ENCODE peak calls at places on chromosomes 13 and 19, in four cellular contexts. W is K562, V is HEK293T, Q is GM12878. X is an unnamed sample.

GRCh38 chr13:42893346-42893745 is 98.7 kb downstream of the EPSTI1 start:
- DNase-seq in V (no peak), Q (no peak), W (no peak), X (no peak)

GRCh38 chr19:35513231-35513974 is at the start of gene DMKN:
- DNase-seq in V (no peak), Q (no peak), W (peak), X (peak)

GRCh38 chr19:3655402-3656072 is 28.9 kb upstream of the CACTIN start:
- DNase-seq in V (no peak), W (peak), Q (no peak), X (no peak)

GRCh38 chr13:114279770-114280169 is 1.6 kb upstream of the UPF3A start:
- DNase-seq in V (no peak), Q (no peak), W (no peak), X (no peak)

GRCh38 chr19:8721334-8721733 is at the start of gene OR2Z1:
- DNase-seq in V (no peak), Q (no peak), W (no peak), X (no peak)

GRCh38 chr13:73657821-73658540 is 476.2 kb downstream of the KLF12 start:
- DNase-seq in Q (no peak), V (no peak), W (no peak), X (no peak)

GRCh38 chr13:98581971-98582702 is 5.2 kb upstream of the STK24 start:
- DNase-seq in W (no peak), V (no peak), Q (no peak), X (no peak)

GRCh38 chr13:97962887-97963286 is 9.4 kb downstream of the IPO5 start:
- DNase-seq in W (no peak), V (no peak), Q (no peak), X (no peak)

GRCh38 chr13:38369058-38369457 is 19.4 kb downstream of the UFM1 start:
- DNase-seq in W (no peak), V (no peak), Q (no peak), X (no peak)

GRCh38 chr13:23375007-23375971 is 58.2 kb downstream of the SACS start:
- DNase-seq in V (peak), Q (peak), W (peak), X (peak)

GRCh38 chr13:21673592-21674270 is 2.9 kb downstream of the FGF9 start:
- DNase-seq in W (peak), Q (no peak), V (peak), X (no peak)

GRCh38 chr13:75279834-75280369 is 202.1 kb downstream of the TBC1D4 start:
- DNase-seq in Q (no peak), W (no peak), V (no peak), X (peak)

GRCh38 chr13:43180837-43181236 is 157.5 kb downstream of the DNAJC15 start:
- DNase-seq in W (no peak), V (no peak), Q (no peak), X (no peak)

GRCh38 chr19:12841094-12841493 is 2.8 kb downstream of the MAST1 start:
- DNase-seq in W (peak), Q (no peak), V (peak), X (no peak)

GRCh38 chr19:35085947-35086346 is 29.7 kb upstream of the FXYD3 start:
- DNase-seq in W (no peak), V (no peak), Q (peak), X (no peak)

GRCh38 chr19:35000647-35001501 is 751 bp downstream of the GRAMD1A start:
- DNase-seq in V (peak), Q (no peak), W (peak), X (peak)

GRCh38 chr19:14672043-14672872 is 2.4 kb downstream of the ADGRE3 start:
- DNase-seq in Q (no peak), V (no peak), W (no peak), X (no peak)
- TF ChIP-seq FOXM1 in Q (no peak), V (no peak), W (no peak), X (no peak)

GRCh38 chr19:40274585-40275544 is 10.3 kb downstream of the AKT2 start:
- DNase-seq in V (no peak), Q (no peak), W (peak), X (no peak)
- TF ChIP-seq SP1 in V (no peak), Q (no peak), W (no peak), X (no peak)

GRCh38 chr19:31520633-31521032 is 171.4 kb upstream of the TSHZ3 start:
- DNase-seq in Q (no peak), W (no peak), V (no peak), X (no peak)

GRCh38 chr19:31527443-31527842 is 178.2 kb upstream of the TSHZ3 start:
- DNase-seq in W (no peak), V (no peak), Q (no peak), X (no peak)

GRCh38 chr19:31529121-31529520 is 179.9 kb upstream of the TSHZ3 start:
- DNase-seq in W (no peak), V (no peak), Q (no peak), X (no peak)

GRCh38 chr19:31528261-31528660 is 179.0 kb upstream of the TSHZ3 start:
- DNase-seq in V (no peak), Q (no peak), W (no peak), X (no peak)

GRCh38 chr19:31525610-31526147 is 176.4 kb upstream of the TSHZ3 start:
- DNase-seq in Q (no peak), V (no peak), W (no peak), X (no peak)
- TF ChIP-seq FOXM1 in Q (no peak), V (no peak), W (no peak), X (no peak)

GRCh38 chr13:100987993-100988392 is 313.4 kb upstream of the TMTC4 start:
- DNase-seq in V (no peak), Q (no peak), W (no peak), X (no peak)
- TF ChIP-seq SP1 in V (no peak), Q (no peak), W (no peak), X (no peak)

GRCh38 chr19:55640043-55640576 is 692 bp upstream of the ZNF580 start:
- DNase-seq in Q (no peak), W (peak), V (peak), X (no peak)

GRCh38 chr19:55637534-55637933 is 3.3 kb upstream of the ZNF580 start:
- DNase-seq in Q (no peak), V (no peak), W (no peak), X (no peak)

GRCh38 chr19:55640577-55641375 is at the start of gene ZNF580:
- DNase-seq in Q (no peak), W (peak), V (peak), X (peak)

GRCh38 chr19:55636723-55637122 is 4.1 kb upstream of the ZNF580 start:
- DNase-seq in V (no peak), W (no peak), Q (no peak), X (no peak)

DNA sequence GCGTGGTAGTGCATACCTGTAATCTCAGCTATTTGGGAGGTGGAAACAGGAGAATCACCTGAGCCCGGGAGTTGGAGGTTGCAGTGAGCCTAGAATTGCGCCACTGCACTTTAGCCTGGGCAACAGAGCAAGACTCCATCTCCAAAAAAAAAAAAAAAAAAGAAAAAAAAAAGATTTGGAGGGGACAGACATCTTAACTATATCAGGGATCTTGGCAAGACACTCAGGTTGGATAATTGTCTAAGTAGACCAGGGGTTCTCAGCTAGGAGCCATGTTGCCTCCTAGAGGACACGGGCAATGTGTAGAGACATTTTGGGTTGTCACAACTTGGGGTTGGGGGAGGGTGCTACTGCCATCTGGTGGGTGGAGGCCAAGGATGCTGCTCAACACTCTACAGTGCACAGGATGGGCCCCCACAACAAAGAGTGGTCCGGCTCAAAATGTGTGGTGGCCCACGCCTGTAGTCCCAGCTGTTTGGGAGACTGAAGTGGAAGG is 1.9 kb upstream of the ZNF580 start:
- DNase-seq in Q (no peak), V (peak), W (no peak), X (peak)
- TF ChIP-seq FOXM1 in Q (peak), V (no peak), W (no peak), X (no peak)

GRCh38 chr13:27679396-27679795 is 57.7 kb downstream of the POLR1D start:
- DNase-seq in W (no peak), Q (no peak), V (no peak), X (peak)
- TF ChIP-seq SP1 in W (no peak), Q (no peak), V (no peak), X (no peak)

GRCh38 chr13:44404261-44405139 is 30.9 kb downstream of the SERP2 start:
- DNase-seq in Q (no peak), W (no peak), V (no peak), X (peak)

GRCh38 chr13:44401577-44401976 is 28.0 kb downstream of the SERP2 start:
- DNase-seq in V (no peak), W (no peak), Q (no peak), X (no peak)

GRCh38 chr13:44403720-44404063 is 30.1 kb downstream of the SERP2 start:
- DNase-seq in W (no peak), Q (no peak), V (no peak), X (no peak)

GRCh38 chr13:44406617-44407016 is 33.0 kb downstream of the SERP2 start:
- DNase-seq in Q (no peak), V (no peak), W (no peak), X (no peak)

GRCh38 chr13:44402902-44403719 is 29.5 kb downstream of the SERP2 start:
- DNase-seq in Q (no peak), V (no peak), W (no peak), X (no peak)
- TF ChIP-seq FOXM1 in Q (no peak), V (no peak), W (no peak), X (no peak)

DNA sequence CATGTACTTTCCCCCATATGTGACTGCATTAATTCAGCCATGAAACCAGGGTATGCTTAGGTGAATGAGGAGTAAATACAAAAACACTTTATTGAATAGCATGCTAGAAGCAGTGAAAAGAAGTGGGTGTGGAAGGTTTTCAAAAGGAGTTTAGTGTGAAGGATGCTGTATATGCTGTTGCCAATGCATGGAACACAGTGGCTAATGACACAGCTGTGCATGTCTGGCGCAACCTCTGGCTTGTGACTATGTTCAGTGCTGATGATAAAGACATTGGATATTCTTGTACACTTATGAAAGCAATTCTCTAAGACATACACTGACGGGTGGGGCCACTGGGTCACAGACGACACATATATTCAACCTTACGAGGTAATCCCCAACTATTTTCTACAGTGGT is 55.2 kb downstream of the SOX21 start:
- DNase-seq in V (no peak), Q (no peak), W (no peak), X (no peak)
- TF ChIP-seq SP1 in V (no peak), Q (no peak), W (no peak), X (no peak)

DNA sequence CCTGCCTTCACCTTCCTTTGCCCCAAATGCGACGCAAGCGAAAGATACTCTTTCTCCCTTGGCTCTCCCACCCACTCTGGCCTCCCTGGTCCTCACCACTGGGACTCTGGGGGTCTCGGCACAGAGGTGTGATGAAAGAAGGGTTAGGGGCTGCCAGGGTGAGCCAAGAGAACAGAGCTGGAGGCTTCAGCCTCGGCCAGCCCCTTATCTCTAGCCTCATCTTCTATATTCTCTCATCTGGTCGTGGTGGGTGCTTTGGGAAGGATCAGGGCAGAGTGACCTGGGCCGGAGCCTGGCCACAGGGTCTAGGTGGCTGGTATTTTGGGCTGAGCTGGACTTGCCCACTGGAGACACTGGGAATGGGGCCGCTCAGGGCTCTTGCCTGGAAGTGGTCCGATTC is 71.1 kb upstream of the KCTD15 start:
- DNase-seq in V (no peak), Q (no peak), W (no peak), X (no peak)
- TF ChIP-seq FOXM1 in V (no peak), Q (no peak), W (no peak), X (no peak)